ENCODE peak calls at places on chromosome 14, in six cellular contexts. S is K562, V is GM23338, M is GM12878, Z is HepG2, W is H1. Q is an unnamed sample.

GRCh38 chr14:103744621-103745395 is 29.2 kb downstream of the ZFYVE21 start:
- DNase-seq in W (no peak), V (no peak), Z (no peak), S (no peak), M (no peak), Q (no peak)

GRCh38 chr14:51929920-51930682 is 59.2 kb upstream of the RTRAF start:
- DNase-seq in S (no peak), M (no peak), Z (no peak), W (no peak), V (no peak), Q (no peak)

GRCh38 chr14:50874842-50875241 is 3.0 kb downstream of the ABHD12B start:
- DNase-seq in V (no peak), W (no peak), Z (peak; percentile 79), S (no peak), M (no peak), Q (no peak)

GRCh38 chr14:24144451-24144850 is 2.0 kb downstream of the PSME2 start:
- DNase-seq in V (no peak), S (no peak), Z (no peak), M (no peak), W (no peak), Q (no peak)

GRCh38 chr14:23186913-23187654 is 3.6 kb upstream of the SLC7A8 start:
- DNase-seq in V (peak; percentile 70), W (peak; percentile 51), M (peak; percentile 5), Z (peak; percentile 78), S (peak; percentile 81), Q (no peak)

GRCh38 chr14:77458249-77458950 is 507 bp downstream of the AHSA1 start:
- DNase-seq in S (peak; percentile 78), M (no peak), Z (peak; percentile 40), V (peak; percentile 65), W (no peak), Q (peak; percentile 32)

GRCh38 chr14:80538633-80539375 is 327.5 kb upstream of the DIO2 start:
- DNase-seq in W (no peak), S (no peak), V (no peak), Z (peak; percentile 11), M (no peak), Q (no peak)

GRCh38 chr14:26702721-26703250 is 105.0 kb upstream of the NOVA1 start:
- DNase-seq in V (peak; percentile 15), Z (no peak), W (no peak), S (no peak), M (no peak), Q (no peak)

GRCh38 chr14:71403673-71404072 is 496.4 kb downstream of the PCNX1 start:
- DNase-seq in W (no peak), S (peak; percentile 19), V (peak; percentile 38), M (peak; percentile 42), Z (peak; percentile 39), Q (no peak)

GRCh38 chr14:21924479-21924878 is 250.9 kb upstream of the OR4E1 start:
- DNase-seq in S (no peak), M (peak; percentile 4), V (peak; percentile 53), Z (no peak), W (no peak), Q (peak; percentile 18)

GRCh38 chr14:92710001-92710341 is 38.5 kb downstream of the LGMN start:
- DNase-seq in M (no peak), Z (no peak), V (no peak), S (no peak), W (no peak), Q (no peak)

GRCh38 chr14:24903337-24903736 is 146.6 kb downstream of the STXBP6 start:
- DNase-seq in S (no peak), M (no peak), V (no peak), Z (no peak), W (no peak), Q (no peak)

GRCh38 chr14:26484562-26484961 is 113.3 kb downstream of the NOVA1 start:
- DNase-seq in S (no peak), W (no peak), M (no peak), V (no peak), Z (no peak), Q (no peak)

GRCh38 chr14:51738754-51739153 is 87.0 kb downstream of the FRMD6 start:
- DNase-seq in S (no peak), M (no peak), V (peak; percentile 76), W (no peak), Z (peak; percentile 4), Q (peak; percentile 59)

GRCh38 chr14:94144765-94145164 is 15.4 kb upstream of the IFI27L2 start:
- DNase-seq in Z (no peak), W (peak; percentile 62), S (no peak), M (no peak), V (peak; percentile 47), Q (peak; percentile 27)

GRCh38 chr14:89359477-89360222 is 57.4 kb downstream of the FOXN3 start:
- DNase-seq in Z (no peak), S (no peak), M (no peak), V (no peak), W (peak; percentile 45), Q (no peak)

GRCh38 chr14:83294941-83295340 is 1761.3 kb upstream of the SEL1L start:
- DNase-seq in W (no peak), M (no peak), V (no peak), S (no peak), Z (no peak), Q (no peak)

GRCh38 chr14:93263416-93263815 is 56.4 kb downstream of the UBR7 start:
- DNase-seq in M (no peak), Z (no peak), S (no peak), W (no peak), V (no peak), Q (no peak)

GRCh38 chr14:21264025-21264801 is 5.0 kb downstream of the HNRNPC start:
- DNase-seq in W (no peak), Z (no peak), M (peak; percentile 56), V (no peak), S (no peak), Q (no peak)

GRCh38 chr14:93280743-93281142 is 52.1 kb downstream of the BTBD7 start:
- DNase-seq in M (no peak), Z (peak; percentile 40), W (no peak), S (no peak), V (no peak), Q (no peak)

GRCh38 chr14:91229743-91230200 is 14.7 kb downstream of the GPR68 start:
- DNase-seq in M (peak; percentile 96), W (no peak), S (no peak), V (no peak), Z (no peak), Q (no peak)

GRCh38 chr14:105945891-105946290 is 419.5 kb downstream of the TMEM121 start:
- DNase-seq in S (no peak), V (no peak), M (no peak), W (no peak), Z (no peak), Q (no peak)

GRCh38 chr14:88599321-88599720 is 36.5 kb downstream of the ZC3H14 start:
- DNase-seq in V (no peak), W (no peak), S (no peak), Z (no peak), M (no peak), Q (no peak)

GRCh38 chr14:65879218-65880009 is 466.9 kb downstream of the FUT8 start:
- DNase-seq in V (no peak), Z (no peak), S (no peak), W (no peak), M (no peak), Q (no peak)

GRCh38 chr14:71497645-71498086 is 434.6 kb upstream of the RGS6 start:
- DNase-seq in S (no peak), Z (no peak), V (no peak), M (peak; percentile 98), W (no peak), Q (no peak)

GRCh38 chr14:101774814-101775213 is 13.3 kb downstream of the PPP2R5C start:
- DNase-seq in S (no peak), Z (no peak), M (no peak), W (no peak), V (no peak), Q (no peak)

GRCh38 chr14:93317836-93318807 is 14.7 kb downstream of the BTBD7 start:
- DNase-seq in W (no peak), M (no peak), V (no peak), Z (no peak), S (peak; percentile 37), Q (no peak)

GRCh38 chr14:55129086-55129427 is at the start of gene LGALS3:
- DNase-seq in S (peak; percentile 50), V (peak; percentile 78), Z (no peak), W (no peak), M (no peak), Q (peak; percentile 53)

GRCh38 chr14:26765301-26765700 is 167.5 kb upstream of the NOVA1 start:
- DNase-seq in M (no peak), S (no peak), W (no peak), Z (no peak), V (no peak), Q (no peak)

GRCh38 chr14:102900631-102901571 is 21.6 kb upstream of the AMN start:
- DNase-seq in Z (no peak), S (no peak), W (no peak), M (no peak), V (no peak), Q (no peak)

DNA sequence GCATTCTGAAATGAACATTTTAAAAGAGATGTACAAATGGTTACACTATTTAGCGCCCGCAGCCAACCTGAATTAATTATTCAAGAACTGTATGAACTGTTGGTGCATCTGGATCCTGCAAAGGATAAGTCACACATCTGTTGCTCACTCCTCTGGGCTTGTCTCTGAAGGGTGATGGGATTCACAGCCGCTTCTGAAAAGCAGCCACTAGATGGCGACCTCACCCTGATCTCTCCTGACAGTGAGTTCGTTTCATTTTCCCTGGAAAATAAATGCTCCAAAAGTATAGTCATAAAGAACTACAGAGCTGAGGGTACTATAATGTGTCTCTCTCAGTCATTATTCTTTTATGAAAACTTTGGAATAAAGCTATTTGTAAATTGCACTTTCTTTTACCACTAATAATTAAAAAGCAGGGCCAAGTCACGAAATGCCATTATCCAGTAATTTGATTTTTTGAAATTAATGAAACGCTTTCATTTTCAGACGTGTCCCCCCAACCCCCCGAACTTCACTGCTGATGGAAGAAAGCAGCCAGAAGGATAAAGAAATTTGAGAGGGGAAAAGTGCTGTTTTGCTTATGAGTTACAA is 789.6 kb downstream of the NRXN3 start:
- DNase-seq in Z (peak; percentile 49), V (peak; percentile 73), W (peak; percentile 80), S (peak; percentile 54), M (no peak), Q (peak; percentile 73)
- TF ChIP-seq CREB1 in Z (no peak), V (no peak), W (no peak), S (no peak), M (no peak), Q (no peak)

DNA sequence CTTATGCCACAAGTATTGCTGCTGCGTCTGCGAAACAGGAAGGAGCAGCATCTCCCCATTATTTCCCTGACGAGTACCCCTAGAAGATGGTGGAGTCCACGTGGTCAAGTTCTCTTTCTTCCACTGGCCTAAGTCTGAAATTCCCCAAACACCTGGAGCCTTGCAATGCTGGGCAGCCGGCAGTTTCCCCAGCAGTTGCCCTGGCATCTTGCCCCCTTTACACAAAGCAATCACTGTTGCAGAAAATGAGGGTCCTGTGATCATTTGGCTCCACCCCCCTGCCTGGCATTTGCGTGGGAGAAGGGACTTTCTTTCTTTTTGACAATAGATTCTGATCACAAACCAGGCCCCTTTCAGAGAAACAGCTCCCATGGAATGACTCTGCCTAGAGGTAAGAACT is 57.0 kb downstream of the FOS start:
- DNase-seq in V (no peak), M (peak; percentile 45), Z (no peak), W (no peak), S (no peak), Q (no peak)
- TF ChIP-seq CREB1 in V (no peak), M (no peak), Z (no peak), W (no peak), S (no peak), Q (no peak)

GRCh38 chr14:57492859-57493258 is 798 bp downstream of the CCDC198 start:
- DNase-seq in W (no peak), S (no peak), V (no peak), Z (peak; percentile 22), M (no peak), Q (no peak)
- TF ChIP-seq CREB1 in W (no peak), S (no peak), V (no peak), Z (no peak), M (no peak), Q (no peak)

GRCh38 chr14:69741055-69741454 is 25.9 kb upstream of the SRSF5 start:
- DNase-seq in M (no peak), S (no peak), Z (peak; percentile 49), W (no peak), V (no peak), Q (no peak)
- TF ChIP-seq CREB1 in M (no peak), S (no peak), Z (peak; percentile 24), W (no peak), V (no peak), Q (no peak)

Q was measured in WTC11.